ENCODE peak calls at places on chromosome 22, in four cellular contexts. One of them, this sample, is unnamed.

GRCh38 chr22:35400335-35400680 is 368 bp downstream of the MCM5 start:
- DNase-seq in HFFc6: no peak
- DNase-seq in GM20000: no peak
- DNase-seq in A549: no peak
- DNase-seq in this sample: no peak

GRCh38 chr22:31488346-31488883 is 1.2 kb downstream of the EIF4ENIF1 start:
- DNase-seq in GM20000: peak
- DNase-seq in A549: no peak
- DNase-seq in HFFc6: no peak
- DNase-seq in this sample: no peak

GRCh38 chr22:22703715-22704114 is 59.3 kb downstream of the GGTLC2 start:
- DNase-seq in A549: peak
- DNase-seq in GM20000: no peak
- DNase-seq in HFFc6: peak
- DNase-seq in this sample: no peak

GRCh38 chr22:22901578-22902218 is 14.1 kb downstream of the IGLL5 start:
- DNase-seq in HFFc6: no peak
- DNase-seq in GM20000: no peak
- DNase-seq in A549: no peak
- DNase-seq in this sample: no peak

GRCh38 chr22:44003016-44003775 is 20.9 kb upstream of the PARVB start:
- DNase-seq in HFFc6: no peak
- DNase-seq in GM20000: no peak
- DNase-seq in A549: no peak
- DNase-seq in this sample: no peak

GRCh38 chr22:42428025-42428424 is 4.2 kb downstream of the NFAM1 start:
- DNase-seq in A549: no peak
- DNase-seq in GM20000: no peak
- DNase-seq in HFFc6: no peak
- DNase-seq in this sample: no peak

GRCh38 chr22:36211237-36211881 is 9.8 kb upstream of the APOL4 start:
- DNase-seq in GM20000: no peak
- DNase-seq in HFFc6: no peak
- DNase-seq in A549: no peak
- DNase-seq in this sample: no peak

GRCh38 chr22:36332623-36333331 is 55.0 kb downstream of the MYH9 start:
- DNase-seq in HFFc6: peak
- DNase-seq in GM20000: peak
- DNase-seq in A549: no peak
- DNase-seq in this sample: peak

GRCh38 chr22:36194971-36195370 is 6.6 kb downstream of the APOL4 start:
- DNase-seq in GM20000: peak
- DNase-seq in A549: peak
- DNase-seq in HFFc6: peak
- DNase-seq in this sample: peak

GRCh38 chr22:39343259-39344045 is 6.3 kb upstream of the SYNGR1 start:
- DNase-seq in GM20000: peak
- DNase-seq in A549: peak
- DNase-seq in HFFc6: peak
- DNase-seq in this sample: peak

GRCh38 chr22:43182726-43183125 is 4.2 kb downstream of the TTLL12 start:
- DNase-seq in A549: no peak
- DNase-seq in GM20000: no peak
- DNase-seq in HFFc6: no peak
- DNase-seq in this sample: no peak

GRCh38 chr22:47090591-47091240 is 328.3 kb downstream of the TBC1D22A start:
- DNase-seq in GM20000: no peak
- DNase-seq in HFFc6: peak
- DNase-seq in A549: no peak
- DNase-seq in this sample: no peak

GRCh38 chr22:23116506-23117263 is 25.1 kb downstream of the RSPH14 start:
- DNase-seq in GM20000: no peak
- DNase-seq in A549: no peak
- DNase-seq in HFFc6: no peak
- DNase-seq in this sample: no peak

GRCh38 chr22:39723899-39724351 is 153.4 kb downstream of the CACNA1I start:
- DNase-seq in A549: no peak
- DNase-seq in GM20000: no peak
- DNase-seq in HFFc6: no peak
- DNase-seq in this sample: peak

GRCh38 chr22:31683181-31684105 is 21.4 kb upstream of the PISD start:
- DNase-seq in A549: no peak
- DNase-seq in GM20000: no peak
- DNase-seq in HFFc6: no peak
- DNase-seq in this sample: no peak

GRCh38 chr22:43188829-43189545 is 2.1 kb upstream of the TTLL12 start:
- DNase-seq in HFFc6: no peak
- DNase-seq in GM20000: no peak
- DNase-seq in A549: no peak
- DNase-seq in this sample: no peak

GRCh38 chr22:17703811-17704210 is 65.3 kb downstream of the BCL2L13 start:
- DNase-seq in HFFc6: no peak
- DNase-seq in A549: no peak
- DNase-seq in GM20000: no peak
- DNase-seq in this sample: no peak

GRCh38 chr22:44396727-44397722 is 84.3 kb upstream of the SHISAL1 start:
- DNase-seq in GM20000: no peak
- DNase-seq in HFFc6: no peak
- DNase-seq in A549: no peak
- DNase-seq in this sample: no peak

GRCh38 chr22:35611891-35612576 is 5.1 kb downstream of the MB start:
- DNase-seq in GM20000: no peak
- DNase-seq in A549: no peak
- DNase-seq in HFFc6: no peak
- DNase-seq in this sample: no peak

GRCh38 chr22:38075105-38075825 is 8.7 kb downstream of the SLC16A8 start:
- DNase-seq in A549: no peak
- DNase-seq in HFFc6: no peak
- DNase-seq in GM20000: no peak
- DNase-seq in this sample: no peak

GRCh38 chr22:21446827-21447690 is 20.1 kb upstream of the TMEM191C start:
- DNase-seq in GM20000: no peak
- DNase-seq in HFFc6: no peak
- DNase-seq in A549: no peak
- DNase-seq in this sample: no peak

GRCh38 chr22:21449531-21450319 is 17.5 kb upstream of the TMEM191C start:
- DNase-seq in GM20000: no peak
- DNase-seq in HFFc6: no peak
- DNase-seq in A549: no peak
- DNase-seq in this sample: no peak

GRCh38 chr22:21446128-21446826 is 20.9 kb upstream of the TMEM191C start:
- DNase-seq in HFFc6: no peak
- DNase-seq in GM20000: no peak
- DNase-seq in A549: no peak
- DNase-seq in this sample: no peak

GRCh38 chr22:21448627-21449416 is 18.4 kb upstream of the TMEM191C start:
- DNase-seq in GM20000: no peak
- DNase-seq in A549: no peak
- DNase-seq in HFFc6: no peak
- DNase-seq in this sample: no peak

GRCh38 chr22:21447694-21448402 is 19.3 kb upstream of the TMEM191C start:
- DNase-seq in HFFc6: no peak
- DNase-seq in GM20000: no peak
- DNase-seq in A549: no peak
- DNase-seq in this sample: no peak
- TF ChIP-seq CTCF in HFFc6: peak
- TF ChIP-seq CTCF in GM20000: no peak
- TF ChIP-seq CTCF in A549: no peak
- TF ChIP-seq CTCF in this sample: no peak

GRCh38 chr22:25048659-25049657 is 96.4 kb downstream of the KIAA1671 start:
- DNase-seq in HFFc6: no peak
- DNase-seq in A549: peak
- DNase-seq in GM20000: peak
- DNase-seq in this sample: peak
- TF ChIP-seq CTCF in HFFc6: peak
- TF ChIP-seq CTCF in A549: peak
- TF ChIP-seq CTCF in GM20000: peak
- TF ChIP-seq CTCF in this sample: peak

GRCh38 chr22:28395920-28396447 is 283.7 kb downstream of the TTC28 start:
- DNase-seq in HFFc6: peak
- DNase-seq in A549: no peak
- DNase-seq in GM20000: no peak
- DNase-seq in this sample: no peak

GRCh38 chr22:28397324-28397723 is 282.3 kb downstream of the TTC28 start:
- DNase-seq in A549: no peak
- DNase-seq in GM20000: no peak
- DNase-seq in HFFc6: no peak
- DNase-seq in this sample: no peak

GRCh38 chr22:28398355-28398754 is 281.3 kb downstream of the TTC28 start:
- DNase-seq in A549: no peak
- DNase-seq in GM20000: no peak
- DNase-seq in HFFc6: no peak
- DNase-seq in this sample: no peak

GRCh38 chr22:28402066-28402465 is 277.6 kb downstream of the TTC28 start:
- DNase-seq in A549: no peak
- DNase-seq in GM20000: no peak
- DNase-seq in HFFc6: no peak
- DNase-seq in this sample: no peak

DNA sequence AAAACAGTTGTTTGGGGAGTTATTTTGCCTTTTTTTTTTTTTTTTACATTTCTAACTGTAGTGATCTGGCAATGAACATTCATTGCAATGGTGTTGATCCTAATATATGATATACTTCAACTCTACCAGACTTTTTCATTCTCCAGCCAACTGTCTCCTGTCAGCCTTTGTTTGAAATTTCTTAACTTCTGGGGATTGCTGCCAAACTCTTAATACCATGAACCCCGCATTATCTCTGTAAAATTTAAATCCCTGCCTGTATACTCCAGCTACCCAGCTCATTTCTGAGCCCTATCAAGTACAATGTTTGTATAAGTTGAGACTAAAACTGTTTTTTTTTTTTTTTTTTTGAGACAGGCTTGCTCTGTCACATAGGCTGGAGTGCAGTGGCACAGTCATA is 280.7 kb downstream of the TTC28 start:
- DNase-seq in A549: no peak
- DNase-seq in GM20000: no peak
- DNase-seq in HFFc6: no peak
- DNase-seq in this sample: no peak
- TF ChIP-seq CTCF in A549: no peak
- TF ChIP-seq CTCF in GM20000: no peak
- TF ChIP-seq CTCF in HFFc6: no peak
- TF ChIP-seq CTCF in this sample: no peak

GRCh38 chr22:50245214-50246072 is 620 bp upstream of the TUBGCP6 start:
- DNase-seq in A549: no peak
- DNase-seq in GM20000: no peak
- DNase-seq in HFFc6: no peak
- DNase-seq in this sample: no peak

GRCh38 chr22:50244420-50245213 is at the start of gene TUBGCP6:
- DNase-seq in GM20000: peak
- DNase-seq in HFFc6: peak
- DNase-seq in A549: peak
- DNase-seq in this sample: peak

GRCh38 chr22:50248192-50249084 is 2.6 kb downstream of the HDAC10 start:
- DNase-seq in HFFc6: no peak
- DNase-seq in A549: no peak
- DNase-seq in GM20000: no peak
- DNase-seq in this sample: no peak

GRCh38 chr22:50247748-50248147 is 2.9 kb upstream of the TUBGCP6 start:
- DNase-seq in A549: no peak
- DNase-seq in HFFc6: peak
- DNase-seq in GM20000: peak
- DNase-seq in this sample: no peak

GRCh38 chr22:50246242-50247175 is 1.7 kb upstream of the TUBGCP6 start:
- DNase-seq in A549: peak
- DNase-seq in HFFc6: no peak
- DNase-seq in GM20000: no peak
- DNase-seq in this sample: peak
- TF ChIP-seq CTCF in A549: no peak
- TF ChIP-seq CTCF in HFFc6: peak
- TF ChIP-seq CTCF in GM20000: no peak
- TF ChIP-seq CTCF in this sample: no peak

GRCh38 chr22:46001426-46002106 is 24.6 kb upstream of the WNT7B start:
- DNase-seq in GM20000: no peak
- DNase-seq in HFFc6: no peak
- DNase-seq in A549: no peak
- DNase-seq in this sample: no peak

GRCh38 chr22:46000081-46001027 is 23.4 kb upstream of the WNT7B start:
- DNase-seq in HFFc6: no peak
- DNase-seq in A549: no peak
- DNase-seq in GM20000: no peak
- DNase-seq in this sample: no peak

GRCh38 chr22:45999379-45999971 is 22.5 kb upstream of the WNT7B start:
- DNase-seq in HFFc6: no peak
- DNase-seq in A549: no peak
- DNase-seq in GM20000: no peak
- DNase-seq in this sample: no peak

GRCh38 chr22:46002757-46003270 is 25.9 kb upstream of the WNT7B start:
- DNase-seq in HFFc6: peak
- DNase-seq in A549: peak
- DNase-seq in GM20000: no peak
- DNase-seq in this sample: no peak

DNA sequence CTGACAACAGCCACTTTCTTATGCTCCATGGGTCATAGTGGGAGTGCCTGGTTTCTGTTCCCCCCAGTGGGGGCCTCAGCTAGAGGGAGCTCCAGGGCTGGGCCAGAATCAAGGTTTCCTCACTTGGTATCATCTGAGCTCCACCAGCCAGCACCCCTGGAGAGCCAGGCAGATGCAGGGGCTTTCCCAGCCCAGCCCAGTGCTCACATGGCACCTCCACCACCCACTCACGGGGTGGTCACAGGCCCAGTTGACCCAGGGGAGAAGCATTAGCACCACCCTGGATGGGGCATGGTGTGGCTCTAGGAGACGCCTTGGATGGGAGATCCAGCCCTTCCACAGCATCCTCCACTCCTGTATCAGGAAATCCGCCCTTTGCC is 24.1 kb upstream of the WNT7B start:
- DNase-seq in GM20000: no peak
- DNase-seq in A549: no peak
- DNase-seq in HFFc6: no peak
- DNase-seq in this sample: no peak
- TF ChIP-seq CTCF in GM20000: no peak
- TF ChIP-seq CTCF in A549: no peak
- TF ChIP-seq CTCF in HFFc6: peak
- TF ChIP-seq CTCF in this sample: no peak

GRCh38 chr22:30325065-30325720 is 1.5 kb downstream of the TBC1D10A start:
- DNase-seq in GM20000: no peak
- DNase-seq in A549: peak
- DNase-seq in HFFc6: peak
- DNase-seq in this sample: peak

GRCh38 chr22:30328466-30329049 is 1.8 kb upstream of the TBC1D10A start:
- DNase-seq in HFFc6: no peak
- DNase-seq in GM20000: no peak
- DNase-seq in A549: no peak
- DNase-seq in this sample: no peak

GRCh38 chr22:30326704-30327362 is at the start of gene TBC1D10A:
- DNase-seq in HFFc6: peak
- DNase-seq in A549: peak
- DNase-seq in GM20000: peak
- DNase-seq in this sample: peak

GRCh38 chr22:30325724-30326703 is 727 bp downstream of the TBC1D10A start:
- DNase-seq in A549: no peak
- DNase-seq in GM20000: peak
- DNase-seq in HFFc6: no peak
- DNase-seq in this sample: peak

GRCh38 chr22:30327864-30328345 is 1.2 kb upstream of the TBC1D10A start:
- DNase-seq in GM20000: no peak
- DNase-seq in A549: no peak
- DNase-seq in HFFc6: no peak
- DNase-seq in this sample: peak
- TF ChIP-seq CTCF in GM20000: no peak
- TF ChIP-seq CTCF in A549: no peak
- TF ChIP-seq CTCF in HFFc6: no peak
- TF ChIP-seq CTCF in this sample: no peak

This sample was measured in Calu3.